ENCODE peak calls at places on chromosomes 2 and 18, in five cellular contexts. R is hepatocyte, V is epithelial cell of esophagus, Y is astrocyte of the spinal cord, F is PC-9. C is an unnamed sample.

GRCh38 chr2:109143214-109144187 is 14.5 kb downstream of the SH3RF3 start:
- DNase-seq in Y (no peak), R (no peak), F (no peak), V (no peak), C (no peak)

GRCh38 chr2:62343636-62344349 is 147.9 kb downstream of the B3GNT2 start:
- DNase-seq in Y (no peak), R (no peak), V (peak), F (no peak), C (no peak)

GRCh38 chr2:236793041-236794011 is 223.7 kb downstream of the ACKR3 start:
- DNase-seq in V (no peak), Y (no peak), R (no peak), F (no peak), C (no peak)

GRCh38 chr2:161373939-161374338 is 42.2 kb upstream of the TBR1 start:
- DNase-seq in F (no peak), Y (peak), V (no peak), R (no peak), C (peak)

GRCh38 chr2:136117909-136118818 is at the start of gene CXCR4:
- DNase-seq in R (peak), V (peak), Y (peak), F (peak), C (peak)

GRCh38 chr2:96669539-96670215 is 27.1 kb downstream of the FER1L5 start:
- DNase-seq in Y (no peak), R (no peak), F (no peak), V (no peak), C (no peak)

GRCh38 chr2:232502513-232502900 is 14.9 kb upstream of the ECEL1 start:
- DNase-seq in F (no peak), Y (no peak), R (no peak), V (no peak), C (peak)

GRCh38 chr2:206584323-206585116 is 57.8 kb upstream of the FAM237A start:
- DNase-seq in Y (no peak), V (peak), F (peak), R (peak), C (no peak)

GRCh38 chr2:39228413-39229209 is 15.2 kb downstream of the CDKL4 start:
- DNase-seq in F (no peak), Y (no peak), R (no peak), V (no peak), C (no peak)

GRCh38 chr2:76599732-76600368 is 889.1 kb upstream of the GCFC2 start:
- DNase-seq in R (peak), F (peak), Y (peak), V (peak), C (peak)

GRCh38 chr18:13276530-13277520 is 58.3 kb downstream of the LDLRAD4 start:
- DNase-seq in V (no peak), R (no peak), F (no peak), Y (no peak), C (no peak)

GRCh38 chr2:161005170-161005569 is 155.1 kb upstream of the TANK start:
- DNase-seq in R (no peak), F (no peak), Y (no peak), V (peak), C (no peak)

GRCh38 chr18:26656944-26657536 is 108.7 kb upstream of the KCTD1 start:
- DNase-seq in F (peak), Y (peak), V (peak), R (peak), C (peak)
- H3K4me3 ChIP-seq in F (peak), Y (peak), V (peak), R (peak), C (peak)

GRCh38 chr2:73290049-73290839 is 3.1 kb downstream of the EGR4 start:
- DNase-seq in F (peak), R (peak), V (peak), Y (no peak), C (peak)
- TF ChIP-seq CTCF in F (peak), R (peak), V (peak), Y (peak), C (peak)

GRCh38 chr2:133412637-133413164 is 155.6 kb downstream of the NCKAP5 start:
- DNase-seq in Y (no peak), V (no peak), R (no peak), F (no peak), C (no peak)
- H3K4me3 ChIP-seq in Y (no peak), V (no peak), R (no peak), F (no peak), C (no peak)

DNA sequence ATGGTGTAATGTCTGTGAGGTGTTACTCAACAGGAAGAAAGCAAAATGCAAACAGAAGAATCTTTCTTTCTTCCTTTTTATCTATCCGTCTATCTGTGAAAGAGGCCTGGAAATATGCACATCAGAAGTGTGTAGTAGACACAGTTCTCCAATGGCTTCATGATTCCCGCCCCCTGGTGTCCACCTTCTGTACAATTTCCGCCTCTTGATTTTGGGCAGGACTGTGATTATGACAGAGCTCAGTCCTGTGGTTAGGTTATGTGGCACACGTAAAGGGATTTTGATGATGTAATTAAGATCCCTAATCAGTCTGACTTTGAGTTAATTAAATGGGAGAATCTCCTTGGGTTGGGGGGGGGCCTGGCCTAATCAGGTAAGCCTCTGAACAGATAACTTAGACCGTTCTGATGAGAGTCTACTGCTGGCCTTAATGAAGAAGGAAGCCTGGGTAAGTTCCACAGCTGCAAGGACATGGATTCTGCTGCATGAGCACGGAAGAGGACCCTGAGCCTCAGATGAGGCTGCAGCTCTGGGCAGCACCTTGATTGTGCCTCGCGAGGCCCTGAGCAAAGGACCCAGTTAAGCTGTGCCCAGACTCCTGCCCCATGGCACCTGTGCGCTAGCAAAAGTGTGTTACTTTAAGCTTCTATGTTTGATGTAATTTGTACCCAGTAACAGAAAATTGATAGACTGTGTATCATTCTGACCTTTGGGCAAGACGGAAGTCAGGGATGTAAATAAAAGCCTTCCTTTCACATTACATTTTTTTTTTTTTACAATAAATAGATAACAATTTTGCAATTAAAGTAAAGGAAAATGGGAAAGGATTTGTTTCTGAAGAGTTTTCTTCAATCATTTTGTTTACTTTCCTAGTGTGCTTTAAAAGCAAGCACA is 11.3 kb upstream of the KCNF1 start:
- DNase-seq in F (no peak), Y (no peak), R (no peak), V (peak), C (no peak)
- TF ChIP-seq CTCF in F (peak), Y (peak), R (peak), V (peak), C (no peak)

C was measured in fibroblast of the aortic adventitia.